ENCODE peak calls at places on chromosomes 16 and 17, in four cellular contexts. One of them, this sample, is unnamed.

GRCh38 chr16:15811778-15812750 is 44.8 kb downstream of the MYH11 start:
- DNase-seq in GM12878: no peak
- DNase-seq in HL-60: no peak
- DNase-seq in K562: no peak
- DNase-seq in this sample: no peak

GRCh38 chr17:42512246-42512645 is 23.8 kb upstream of the NAGLU start:
- DNase-seq in GM12878: no peak
- DNase-seq in HL-60: no peak
- DNase-seq in K562: no peak
- DNase-seq in this sample: no peak

GRCh38 chr16:49484454-49484853 is 110.8 kb downstream of the C16orf78 start:
- DNase-seq in GM12878: no peak
- DNase-seq in HL-60: no peak
- DNase-seq in K562: peak
- DNase-seq in this sample: peak

GRCh38 chr17:80395402-80396151 is 19.4 kb upstream of the ENDOV start:
- DNase-seq in GM12878: no peak
- DNase-seq in HL-60: peak
- DNase-seq in K562: no peak
- DNase-seq in this sample: no peak

GRCh38 chr16:68645494-68646388 is 631 bp downstream of the CDH3 start:
- DNase-seq in GM12878: no peak
- DNase-seq in HL-60: no peak
- DNase-seq in K562: no peak
- DNase-seq in this sample: no peak

GRCh38 chr16:57994778-57995177 is 5.7 kb downstream of the ZNF319 start:
- DNase-seq in GM12878: no peak
- DNase-seq in HL-60: no peak
- DNase-seq in K562: peak
- DNase-seq in this sample: peak

GRCh38 chr17:63382826-63383225 is 63.3 kb downstream of the CYB561 start:
- DNase-seq in GM12878: no peak
- DNase-seq in HL-60: no peak
- DNase-seq in K562: no peak
- DNase-seq in this sample: no peak

GRCh38 chr16:23229714-23230113 is 47.2 kb downstream of the SCNN1G start:
- DNase-seq in GM12878: no peak
- DNase-seq in HL-60: no peak
- DNase-seq in K562: no peak
- DNase-seq in this sample: no peak

GRCh38 chr17:1959871-1960569 is 65.1 kb downstream of the RTN4RL1 start:
- DNase-seq in GM12878: no peak
- DNase-seq in HL-60: no peak
- DNase-seq in K562: no peak
- DNase-seq in this sample: no peak

GRCh38 chr16:86697715-86698114 is 119.4 kb downstream of the FOXL1 start:
- DNase-seq in GM12878: no peak
- DNase-seq in HL-60: no peak
- DNase-seq in K562: no peak
- DNase-seq in this sample: no peak

GRCh38 chr16:75703341-75703740 is 2.1 kb upstream of the DUXB start:
- DNase-seq in GM12878: no peak
- DNase-seq in HL-60: no peak
- DNase-seq in K562: no peak
- DNase-seq in this sample: no peak

GRCh38 chr17:10683853-10684252 is 13.5 kb downstream of the SCO1 start:
- DNase-seq in GM12878: no peak
- DNase-seq in HL-60: no peak
- DNase-seq in K562: peak
- DNase-seq in this sample: no peak

GRCh38 chr17:31492880-31493655 is 101.6 kb downstream of the RAB11FIP4 start:
- DNase-seq in GM12878: peak
- DNase-seq in HL-60: peak
- DNase-seq in K562: peak
- DNase-seq in this sample: peak

GRCh38 chr17:9529033-9529748 is 46.4 kb downstream of the STX8 start:
- DNase-seq in GM12878: no peak
- DNase-seq in HL-60: no peak
- DNase-seq in K562: peak
- DNase-seq in this sample: peak

GRCh38 chr17:43169561-43170139 is 1.4 kb upstream of the NBR1 start:
- DNase-seq in GM12878: no peak
- DNase-seq in HL-60: peak
- DNase-seq in K562: peak
- DNase-seq in this sample: no peak

GRCh38 chr16:600781-601180 is 10.9 kb downstream of the RAB40C start:
- DNase-seq in GM12878: no peak
- DNase-seq in HL-60: no peak
- DNase-seq in K562: no peak
- DNase-seq in this sample: no peak

GRCh38 chr16:50467943-50468748 is 80.0 kb upstream of the NKD1 start:
- DNase-seq in GM12878: no peak
- DNase-seq in HL-60: no peak
- DNase-seq in K562: peak
- DNase-seq in this sample: no peak

GRCh38 chr17:7716901-7717755 is at the start of gene DNAH2:
- DNase-seq in GM12878: no peak
- DNase-seq in HL-60: peak
- DNase-seq in K562: peak
- DNase-seq in this sample: peak

GRCh38 chr16:35255186-35255803 is 1795.9 kb downstream of the TP53TG3F start:
- DNase-seq in GM12878: no peak
- DNase-seq in HL-60: no peak
- DNase-seq in K562: no peak
- DNase-seq in this sample: no peak

GRCh38 chr17:1628856-1629646 is 417 bp upstream of the SLC43A2 start:
- DNase-seq in GM12878: no peak
- DNase-seq in HL-60: no peak
- DNase-seq in K562: peak
- DNase-seq in this sample: peak

GRCh38 chr16:88510091-88510719 is 57.1 kb downstream of the ZFPM1 start:
- DNase-seq in GM12878: no peak
- DNase-seq in HL-60: no peak
- DNase-seq in K562: no peak
- DNase-seq in this sample: no peak

GRCh38 chr17:1475321-1475854 is 17.1 kb downstream of the MYO1C start:
- DNase-seq in GM12878: no peak
- DNase-seq in HL-60: no peak
- DNase-seq in K562: no peak
- DNase-seq in this sample: no peak

GRCh38 chr16:85286970-85287814 is 174.9 kb upstream of the CIBAR2 start:
- DNase-seq in GM12878: no peak
- DNase-seq in HL-60: no peak
- DNase-seq in K562: peak
- DNase-seq in this sample: no peak

GRCh38 chr16:81451753-81452680 is 7.4 kb downstream of the CMIP start:
- DNase-seq in GM12878: no peak
- DNase-seq in HL-60: no peak
- DNase-seq in K562: no peak
- DNase-seq in this sample: no peak

GRCh38 chr17:61567045-61567802 is 23.8 kb downstream of the NACA2 start:
- DNase-seq in GM12878: no peak
- DNase-seq in HL-60: no peak
- DNase-seq in K562: no peak
- DNase-seq in this sample: no peak

GRCh38 chr16:4663756-4664465 is 29.5 kb upstream of the NUDT16L1 start:
- DNase-seq in GM12878: no peak
- DNase-seq in HL-60: peak
- DNase-seq in K562: no peak
- DNase-seq in this sample: no peak

GRCh38 chr16:57009641-57010170 is 20.3 kb downstream of the NLRC5 start:
- DNase-seq in GM12878: no peak
- DNase-seq in HL-60: no peak
- DNase-seq in K562: no peak
- DNase-seq in this sample: no peak

GRCh38 chr16:24844101-24845030 is 1.4 kb upstream of the SLC5A11 start:
- DNase-seq in GM12878: no peak
- DNase-seq in HL-60: no peak
- DNase-seq in K562: peak
- DNase-seq in this sample: no peak

GRCh38 chr16:57616871-57617270 is 11.6 kb upstream of the ADGRG1 start:
- DNase-seq in GM12878: no peak
- DNase-seq in HL-60: no peak
- DNase-seq in K562: peak
- DNase-seq in this sample: no peak

GRCh38 chr17:83171661-83172060 is 92.3 kb downstream of the METRNL start:
- DNase-seq in GM12878: no peak
- DNase-seq in HL-60: no peak
- DNase-seq in K562: no peak
- DNase-seq in this sample: no peak

DNA sequence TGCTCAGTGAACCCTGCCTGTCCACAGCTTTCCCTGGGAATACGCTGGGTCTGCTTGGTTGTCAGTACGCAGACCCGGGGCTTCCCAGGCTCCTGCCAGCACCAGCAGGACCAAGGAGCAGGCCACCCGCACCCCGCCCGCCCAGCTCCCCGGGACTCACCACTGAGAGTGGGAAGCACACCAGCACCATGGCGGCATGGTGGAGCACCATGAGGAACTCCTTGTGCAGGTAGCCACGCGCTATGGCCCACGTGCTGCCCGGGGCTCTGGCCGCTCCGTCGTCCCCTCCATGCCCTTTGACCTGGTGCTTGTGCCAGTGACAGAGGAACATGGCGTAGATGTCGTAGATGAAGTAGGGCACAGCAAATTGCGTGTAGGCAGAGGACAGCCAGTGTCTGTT is 3.5 kb downstream of the C16orf92 start:
- DNase-seq in GM12878: no peak
- DNase-seq in HL-60: no peak
- DNase-seq in K562: no peak
- DNase-seq in this sample: no peak
- TF ChIP-seq POLR2AphosphoS5 in GM12878: no peak
- TF ChIP-seq POLR2AphosphoS5 in HL-60: no peak
- TF ChIP-seq POLR2AphosphoS5 in K562: no peak
- TF ChIP-seq POLR2AphosphoS5 in this sample: no peak

GRCh38 chr16:66740010-66740409 is 11.4 kb downstream of the DYNC1LI2 start:
- DNase-seq in GM12878: no peak
- DNase-seq in HL-60: no peak
- DNase-seq in K562: peak
- DNase-seq in this sample: no peak
- TF ChIP-seq SPI1 in GM12878: no peak
- TF ChIP-seq SPI1 in HL-60: no peak
- TF ChIP-seq SPI1 in K562: no peak
- TF ChIP-seq SPI1 in this sample: no peak

DNA sequence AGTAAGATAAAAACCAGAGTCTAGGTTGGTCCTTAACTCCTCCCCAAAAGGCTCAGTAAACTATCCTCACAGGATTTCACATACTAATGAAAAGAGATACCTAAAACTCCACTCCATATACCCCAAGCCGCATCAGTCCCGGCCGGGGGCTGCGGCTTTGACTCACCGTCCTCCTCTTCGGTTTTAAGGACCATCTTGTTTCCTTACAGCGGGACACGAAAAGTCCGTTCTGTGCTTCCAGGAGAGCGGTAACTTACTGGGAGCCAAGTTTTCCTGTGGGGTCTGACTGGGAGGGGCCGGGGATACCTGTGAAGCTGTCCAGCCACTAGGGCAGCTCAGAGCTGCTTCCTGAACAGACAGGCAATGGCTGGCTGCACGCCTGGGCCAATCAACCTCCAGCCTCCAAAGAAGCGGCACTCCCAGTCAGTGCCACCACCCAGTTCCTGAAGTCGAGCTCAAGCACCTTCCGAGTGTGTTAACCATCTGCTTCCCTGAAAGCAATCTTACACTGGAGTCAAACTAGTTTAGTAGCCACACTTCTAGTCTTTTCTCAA is 45.5 kb downstream of the CYTH1 start:
- DNase-seq in GM12878: no peak
- DNase-seq in HL-60: peak
- DNase-seq in K562: peak
- DNase-seq in this sample: no peak
- TF ChIP-seq POLR2AphosphoS5 in GM12878: peak
- TF ChIP-seq POLR2AphosphoS5 in HL-60: no peak
- TF ChIP-seq POLR2AphosphoS5 in K562: no peak
- TF ChIP-seq POLR2AphosphoS5 in this sample: peak

GRCh38 chr17:36728030-36728991 is 126.9 kb downstream of the MRM1 start:
- DNase-seq in GM12878: no peak
- DNase-seq in HL-60: no peak
- DNase-seq in K562: peak
- DNase-seq in this sample: no peak
- TF ChIP-seq SPI1 in GM12878: no peak
- TF ChIP-seq SPI1 in HL-60: no peak
- TF ChIP-seq SPI1 in K562: peak
- TF ChIP-seq SPI1 in this sample: no peak

GRCh38 chr16:27748868-27749546 is 199.1 kb downstream of the KATNIP start:
- DNase-seq in GM12878: peak
- DNase-seq in HL-60: peak
- DNase-seq in K562: peak
- DNase-seq in this sample: peak
- TF ChIP-seq POLR2AphosphoS5 in GM12878: no peak
- TF ChIP-seq POLR2AphosphoS5 in HL-60: no peak
- TF ChIP-seq POLR2AphosphoS5 in K562: no peak
- TF ChIP-seq POLR2AphosphoS5 in this sample: no peak

GRCh38 chr17:48910370-48910769 is 2.2 kb downstream of the UBE2Z start:
- DNase-seq in GM12878: no peak
- DNase-seq in HL-60: no peak
- DNase-seq in K562: no peak
- DNase-seq in this sample: no peak

GRCh38 chr17:48909796-48910195 is 1.6 kb downstream of the UBE2Z start:
- DNase-seq in GM12878: peak
- DNase-seq in HL-60: no peak
- DNase-seq in K562: no peak
- DNase-seq in this sample: no peak

GRCh38 chr17:48912476-48912875 is 4.3 kb downstream of the UBE2Z start:
- DNase-seq in GM12878: no peak
- DNase-seq in HL-60: no peak
- DNase-seq in K562: no peak
- DNase-seq in this sample: no peak

DNA sequence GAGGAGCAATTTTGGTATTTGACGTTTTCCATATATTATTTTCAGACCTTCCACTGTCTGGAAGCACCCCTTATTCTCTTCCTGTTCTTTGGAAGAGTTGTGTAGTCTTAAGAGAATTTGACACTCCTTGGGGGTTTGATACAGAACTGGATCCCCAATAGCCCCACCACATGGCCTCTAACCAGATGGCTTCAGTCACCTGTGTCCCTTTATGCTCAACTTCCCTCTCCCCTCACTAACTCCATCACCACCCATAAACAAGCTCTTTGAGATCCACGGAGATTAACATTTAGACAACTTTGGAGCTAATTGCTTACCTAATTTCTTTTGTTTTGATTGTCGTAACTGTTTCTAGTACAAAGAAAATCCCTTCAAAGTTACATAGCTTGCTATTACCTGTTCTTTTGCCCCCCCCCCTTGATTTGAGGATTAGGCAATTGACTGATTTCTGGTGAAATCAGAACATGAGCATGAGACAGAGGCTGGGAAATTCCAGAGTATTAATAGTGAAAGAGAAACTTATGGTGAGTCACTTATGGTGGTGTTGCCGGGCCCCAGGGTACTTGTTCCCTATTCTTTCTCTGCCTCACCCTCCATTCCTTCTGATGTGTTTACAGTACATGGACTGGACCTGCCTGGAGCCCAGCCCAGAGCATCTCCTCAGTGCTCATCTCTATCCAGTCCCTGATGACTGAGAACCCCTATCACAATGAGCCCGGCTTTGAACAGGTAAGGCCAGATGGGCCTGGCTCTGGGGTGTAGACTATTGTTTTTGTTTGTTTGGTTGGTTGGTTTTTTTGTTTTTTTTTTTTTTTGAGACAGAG is 7.5 kb downstream of the UBE2Z start:
- DNase-seq in GM12878: peak
- DNase-seq in HL-60: no peak
- DNase-seq in K562: no peak
- DNase-seq in this sample: peak
- TF ChIP-seq SPI1 in GM12878: no peak
- TF ChIP-seq SPI1 in HL-60: no peak
- TF ChIP-seq SPI1 in K562: no peak
- TF ChIP-seq SPI1 in this sample: no peak